ENCODE peak calls at places on chromosomes 12 and 14, in seven cellular contexts. H is RWPE1, N is glutamatergic neuron, S is HT-29, R is HT1080, P is NCI-H1105, L is NCI-H69. G is an unnamed sample.

GRCh38 chr12:24838531-24838950 is 110.4 kb downstream of the BCAT1 start:
- DNase-seq in N (no peak), P (no peak), R (peak), L (no peak), S (no peak), H (no peak), G (no peak)

GRCh38 chr14:74551431-74551830 is 57.9 kb downstream of the ISCA2 start:
- DNase-seq in H (no peak), N (no peak), S (no peak), R (no peak), P (no peak), L (no peak), G (no peak)

GRCh38 chr12:68479261-68479581 is 131.5 kb upstream of the RAP1B start:
- DNase-seq in N (no peak), P (no peak), L (no peak), R (no peak), H (no peak), S (no peak), G (no peak)

GRCh38 chr12:89181271-89181920 is 170.9 kb downstream of the DUSP6 start:
- DNase-seq in N (no peak), H (peak), R (peak), L (no peak), S (peak), P (no peak), G (peak)

GRCh38 chr14:42961509-42961908 is 1354.8 kb downstream of the LRFN5 start:
- DNase-seq in S (no peak), P (no peak), N (no peak), H (no peak), L (no peak), R (no peak), G (no peak)

GRCh38 chr12:95335948-95336347 is 118.3 kb downstream of the VEZT start:
- DNase-seq in N (no peak), H (no peak), R (no peak), P (no peak), L (no peak), S (no peak), G (no peak)

GRCh38 chr12:46373303-46374182 is 970 bp upstream of the SLC38A2 start:
- DNase-seq in N (peak), S (peak), H (peak), R (peak), L (peak), P (no peak), G (peak)

GRCh38 chr12:50065726-50066310 is 8.4 kb downstream of the ASIC1 start:
- DNase-seq in N (no peak), R (no peak), P (no peak), S (no peak), H (no peak), L (no peak), G (no peak)

GRCh38 chr14:79510659-79511058 is 700.6 kb downstream of the DIO2 start:
- DNase-seq in H (no peak), R (peak), L (peak), P (no peak), N (no peak), S (no peak), G (no peak)

GRCh38 chr14:61482348-61483206 is 161.2 kb downstream of the PRKCH start:
- DNase-seq in N (no peak), L (no peak), H (no peak), P (no peak), R (no peak), S (no peak), G (no peak)

GRCh38 chr14:35405304-35405996 is 901 bp upstream of the NFKBIA start:
- DNase-seq in P (no peak), L (peak), N (no peak), H (no peak), R (no peak), S (no peak), G (no peak)

GRCh38 chr14:20409226-20409625 is 4.1 kb downstream of the TEP1 start:
- DNase-seq in R (peak), N (no peak), S (no peak), P (no peak), L (no peak), H (no peak), G (no peak)

GRCh38 chr12:59723520-59723919 is 127.7 kb downstream of the SLC16A7 start:
- DNase-seq in S (no peak), R (no peak), H (no peak), N (no peak), L (no peak), P (no peak), G (no peak)

GRCh38 chr12:2895511-2895910 is 4.8 kb downstream of the TULP3 start:
- DNase-seq in H (no peak), N (no peak), L (no peak), P (no peak), R (no peak), S (no peak), G (no peak)

GRCh38 chr12:95820096-95820703 is 29.6 kb upstream of the NTN4 start:
- DNase-seq in L (peak), S (peak), R (peak), N (peak), H (peak), P (peak), G (peak)

GRCh38 chr12:108649668-108650067 is 16.0 kb upstream of the SELPLG start:
- DNase-seq in R (peak), N (no peak), P (no peak), L (no peak), S (no peak), H (no peak), G (peak)

GRCh38 chr12:44571031-44571550 is 305.0 kb downstream of the NELL2 start:
- DNase-seq in R (no peak), N (no peak), L (peak), H (no peak), P (no peak), S (no peak), G (no peak)

GRCh38 chr12:47277972-47278448 is 198.3 kb upstream of the AMIGO2 start:
- DNase-seq in L (no peak), S (peak), H (peak), P (no peak), N (no peak), R (peak), G (peak)

GRCh38 chr12:122085006-122085405 is 6.5 kb downstream of the MLXIP start:
- DNase-seq in R (no peak), L (no peak), P (no peak), S (no peak), N (no peak), H (no peak), G (no peak)

GRCh38 chr12:125690841-125691240 is 625.6 kb downstream of the AACS start:
- DNase-seq in H (no peak), P (no peak), R (no peak), S (no peak), N (no peak), L (no peak), G (no peak)

GRCh38 chr14:68655021-68655811 is 137.7 kb downstream of the ZFP36L1 start:
- DNase-seq in H (no peak), P (peak), S (no peak), L (peak), R (peak), N (no peak), G (no peak)

GRCh38 chr12:69059465-69060457 is 126.8 kb upstream of the CPM start:
- DNase-seq in H (peak), S (no peak), L (no peak), N (no peak), P (no peak), R (peak), G (peak)

GRCh38 chr12:774051-774614 is 21.8 kb downstream of the WNK1 start:
- DNase-seq in L (peak), S (no peak), R (no peak), N (no peak), P (no peak), H (no peak), G (no peak)

GRCh38 chr12:109131522-109132050 is 15.2 kb downstream of the ACACB start:
- DNase-seq in L (no peak), P (no peak), S (no peak), R (no peak), H (no peak), N (no peak), G (no peak)

GRCh38 chr12:46260153-46260912 is 8.5 kb downstream of the SLC38A1 start:
- DNase-seq in H (no peak), P (no peak), S (no peak), N (no peak), R (no peak), L (no peak), G (no peak)

GRCh38 chr14:83372271-83372670 is 1838.6 kb upstream of the SEL1L start:
- DNase-seq in L (no peak), H (no peak), P (no peak), R (no peak), S (no peak), N (no peak), G (no peak)

GRCh38 chr12:109736552-109737108 is 23.0 kb downstream of the FAM222A start:
- DNase-seq in R (peak), L (no peak), S (no peak), N (peak), H (peak), P (no peak), G (no peak)

GRCh38 chr12:132521726-132522292 is 31.9 kb downstream of the FBRSL1 start:
- DNase-seq in R (no peak), L (no peak), S (no peak), N (no peak), H (no peak), P (no peak), G (no peak)

GRCh38 chr12:54356951-54357356 is 7.3 kb downstream of the GPR84 start:
- DNase-seq in H (no peak), P (no peak), L (peak), S (no peak), R (no peak), N (no peak), G (no peak)

GRCh38 chr12:20588057-20588456 is 107.1 kb upstream of the SLCO1C1 start:
- DNase-seq in H (no peak), R (no peak), S (no peak), L (peak), N (peak), P (peak), G (no peak)

GRCh38 chr14:92490239-92490959 is 23.2 kb upstream of the RIN3 start:
- DNase-seq in P (no peak), L (no peak), S (no peak), R (no peak), N (no peak), H (no peak), G (no peak)

GRCh38 chr14:77618381-77618780 is 1.9 kb upstream of the SPTLC2 start:
- DNase-seq in S (no peak), N (no peak), P (no peak), L (no peak), R (no peak), H (no peak), G (no peak)

GRCh38 chr14:61388173-61388975 is 67.0 kb downstream of the PRKCH start:
- DNase-seq in P (peak), H (peak), N (no peak), S (peak), L (peak), R (peak), G (peak)

GRCh38 chr12:54650409-54650808 is 2.2 kb upstream of the DCD start:
- DNase-seq in R (peak), N (no peak), P (no peak), S (no peak), H (peak), L (no peak), G (no peak)

GRCh38 chr12:117231750-117232149 is 41.5 kb upstream of the FBXO21 start:
- DNase-seq in L (peak), R (peak), H (no peak), N (no peak), P (no peak), S (peak), G (no peak)

G was measured in LoVo.